ENCODE peak calls at places on chromosomes 12 and 14, in nine cellular contexts. X is fibroblast of gingiva; U is activated CD8-positive, alpha-beta memory T cell treated with anti-CD3 and anti-CD28 coated beads, Interleukin-2, amount 50 U/mL, for 48 hours; V is BE2C; Z is PC-3; W is choroid plexus epithelial cell; B is head of caudate nucleus; L is posterior vena cava; M is stimulated activated CD4-positive, alpha-beta T cell treated with anti-CD3 and anti-CD28 coated beads, TNF-alpha, amount 100 ng/mL, for 48 hours. F is an unnamed sample.

GRCh38 chr12:98421336-98421735 is 94.1 kb upstream of the TMPO start:
- DNase-seq in M (no peak), V (no peak), L (no peak), B (no peak), W (no peak), Z (no peak), X (no peak), U (no peak), F (no peak)

GRCh38 chr14:104378636-104379225 is 200.8 kb upstream of the C14orf180 start:
- DNase-seq in U (no peak), L (peak; percentile 58), M (no peak), X (no peak), B (no peak), Z (no peak), W (no peak), V (no peak), F (no peak)

GRCh38 chr12:92304335-92305066 is 158.9 kb upstream of the BTG1 start:
- DNase-seq in U (no peak), V (no peak), L (no peak), X (peak; percentile 56), B (no peak), M (no peak), W (peak; percentile 28), Z (no peak), F (no peak)

GRCh38 chr14:49849213-49849847 is 3.3 kb downstream of the NEMF start:
- DNase-seq in L (no peak), W (no peak), X (peak; percentile 17), U (no peak), B (no peak), V (no peak), Z (peak; percentile 89), M (no peak), F (no peak)

GRCh38 chr12:107903377-107904061 is 129.0 kb downstream of the ASCL4 start:
- DNase-seq in U (peak; percentile 88), V (peak; percentile 86), L (peak; percentile 89), M (peak; percentile 51), X (no peak), B (peak; percentile 23), W (no peak), Z (peak; percentile 90), F (peak; percentile 77)

GRCh38 chr14:50717826-50718225 is 49.7 kb upstream of the SAV1 start:
- DNase-seq in X (no peak), V (no peak), M (no peak), W (no peak), B (no peak), U (no peak), L (no peak), Z (no peak), F (no peak)

GRCh38 chr12:68793436-68793835 is 14.5 kb upstream of the MDM2 start:
- DNase-seq in Z (no peak), B (no peak), L (no peak), W (no peak), V (no peak), U (peak; percentile 13), X (no peak), M (no peak), F (no peak)

GRCh38 chr14:75496755-75497154 is 25.5 kb upstream of the BATF start:
- DNase-seq in W (no peak), X (no peak), B (no peak), U (no peak), M (no peak), V (no peak), Z (no peak), L (no peak), F (no peak)

GRCh38 chr14:63986789-63987533 is 134.2 kb downstream of the SYNE2 start:
- DNase-seq in L (no peak), Z (peak; percentile 19), V (no peak), X (peak; percentile 88), U (no peak), W (peak; percentile 91), B (no peak), M (no peak), F (no peak)

GRCh38 chr14:56821807-56822615 is 11.7 kb upstream of the OTX2 start:
- DNase-seq in W (no peak), B (no peak), U (no peak), L (no peak), Z (peak; percentile 84), X (no peak), V (no peak), M (no peak), F (no peak)

GRCh38 chr12:104604070-104604994 is 147.6 kb downstream of the CHST11 start:
- DNase-seq in Z (peak; percentile 92), V (peak; percentile 77), X (peak; percentile 91), B (no peak), M (peak; percentile 29), W (peak; percentile 96), L (peak; percentile 91), U (peak; percentile 58), F (peak; percentile 33)

GRCh38 chr14:69491226-69491625 is 6.7 kb downstream of the PLEKHD1 start:
- DNase-seq in U (no peak), Z (no peak), V (no peak), B (no peak), M (no peak), W (no peak), L (no peak), X (no peak), F (no peak)

GRCh38 chr12:3820122-3820521 is 53.1 kb downstream of the PARP11 start:
- DNase-seq in U (no peak), B (peak; percentile 25), L (no peak), Z (peak; percentile 38), V (no peak), M (no peak), W (peak; percentile 47), X (peak; percentile 4), F (no peak)

GRCh38 chr14:94598816-94599655 is 13.2 kb upstream of the SERPINA3 start:
- DNase-seq in X (peak; percentile 92), M (no peak), V (no peak), U (no peak), W (peak; percentile 99), Z (peak; percentile 87), L (peak; percentile 84), B (peak; percentile 62), F (no peak)

GRCh38 chr14:76473381-76474263 is 97.7 kb downstream of the ESRRB start:
- DNase-seq in V (no peak), L (peak; percentile 82), W (peak; percentile 21), B (no peak), U (no peak), Z (no peak), M (no peak), X (no peak), F (no peak)

GRCh38 chr12:4386756-4387155 is 7.2 kb upstream of the FGF23 start:
- DNase-seq in B (no peak), V (no peak), X (no peak), W (no peak), Z (no peak), L (no peak), M (no peak), U (no peak), F (no peak)

GRCh38 chr14:21163721-21164120 is 7.9 kb upstream of the OR5AU1 start:
- DNase-seq in X (no peak), Z (no peak), V (no peak), U (no peak), W (no peak), L (no peak), B (no peak), M (no peak), F (no peak)

GRCh38 chr14:54805521-54806322 is 96.9 kb downstream of the GCH1 start:
- DNase-seq in B (peak; percentile 82), X (peak; percentile 70), Z (peak; percentile 99), M (peak; percentile 71), U (peak; percentile 94), V (peak; percentile 86), L (peak; percentile 96), W (peak; percentile 84), F (peak; percentile 63)

GRCh38 chr12:47651368-47652254 is 54.2 kb downstream of the RPAP3 start:
- DNase-seq in Z (peak; percentile 82), X (peak; percentile 72), B (peak; percentile 62), V (peak; percentile 60), U (peak; percentile 56), L (peak; percentile 83), M (peak; percentile 25), W (peak; percentile 88), F (peak; percentile 27)

GRCh38 chr12:8989425-8989824 is at the start of gene KLRG1:
- DNase-seq in W (no peak), U (no peak), L (no peak), B (no peak), V (no peak), Z (no peak), M (no peak), X (no peak), F (no peak)

GRCh38 chr12:47282206-47282605 is 202.4 kb upstream of the AMIGO2 start:
- DNase-seq in V (no peak), W (peak; percentile 55), B (no peak), Z (no peak), U (no peak), M (no peak), L (no peak), X (peak; percentile 11), F (no peak)

GRCh38 chr12:56338643-56339422 is at the start of gene IL23A:
- DNase-seq in X (no peak), L (no peak), Z (peak; percentile 88), W (peak; percentile 51), M (peak; percentile 75), U (peak; percentile 86), B (no peak), V (no peak), F (no peak)

GRCh38 chr12:113961921-113962710 is 4.0 kb downstream of the RBM19 start:
- DNase-seq in X (peak; percentile 47), V (no peak), B (no peak), L (no peak), Z (peak; percentile 43), W (peak; percentile 69), M (no peak), U (peak; percentile 70), F (no peak)

GRCh38 chr12:8057839-8058238 is 8.3 kb downstream of the C3AR1 start:
- DNase-seq in M (no peak), W (peak; percentile 72), U (no peak), V (no peak), X (peak; percentile 86), L (no peak), B (no peak), Z (no peak), F (no peak)

GRCh38 chr12:5138256-5138655 is 94.6 kb downstream of the KCNA5 start:
- DNase-seq in M (no peak), V (no peak), L (no peak), B (no peak), U (no peak), X (no peak), Z (no peak), W (no peak), F (no peak)

GRCh38 chr12:104137175-104137901 is 672 bp downstream of the NFYB start:
- DNase-seq in X (peak; percentile 35), B (peak; percentile 23), U (peak; percentile 78), M (peak; percentile 19), L (peak; percentile 83), Z (peak; percentile 47), V (peak; percentile 34), W (peak; percentile 72), F (no peak)

GRCh38 chr14:97916669-97917068 is 1119.5 kb downstream of the VRK1 start:
- DNase-seq in U (no peak), M (no peak), X (no peak), W (no peak), L (no peak), V (no peak), Z (no peak), B (no peak), F (peak; percentile 6)

GRCh38 chr12:105204916-105205315 is 31.1 kb downstream of the APPL2 start:
- DNase-seq in W (peak; percentile 54), B (no peak), Z (peak; percentile 83), M (peak; percentile 20), U (no peak), X (peak; percentile 80), V (no peak), L (no peak), F (no peak)

GRCh38 chr14:90780519-90780918 is 35.7 kb downstream of the TTC7B start:
- DNase-seq in X (no peak), W (no peak), U (peak; percentile 34), B (no peak), M (no peak), L (peak; percentile 70), Z (no peak), V (no peak), F (no peak)

GRCh38 chr14:36515105-36515593 is 4.9 kb downstream of the NKX2-1 start:
- DNase-seq in B (no peak), M (no peak), Z (no peak), U (no peak), L (no peak), W (no peak), X (no peak), V (no peak), F (no peak)

GRCh38 chr12:57896437-57897201 is 44.7 kb upstream of the ATP23 start:
- DNase-seq in W (peak; percentile 82), U (no peak), L (peak; percentile 92), V (peak; percentile 69), X (peak; percentile 69), M (no peak), Z (no peak), B (peak; percentile 75), F (peak; percentile 43)

F was measured in NT2/D1.